ENCODE peak calls at places on chromosome 2, in ten cellular contexts. B, K, D, A, G, O, Y, L, P and T are unnamed samples.

GRCh38 chr2:238635637-238636036 is 208.9 kb downstream of the ASB1 start:
- DNase-seq in B (no peak), K (no peak), D (peak), A (peak), G (no peak), O (no peak), Y (no peak), L (peak), P (no peak), T (no peak)

GRCh38 chr2:228268756-228269155 is 87.3 kb upstream of the SPHKAP start:
- DNase-seq in B (peak), K (no peak), D (no peak), A (no peak), G (no peak), O (no peak), Y (no peak), L (no peak), P (no peak), T (no peak)

GRCh38 chr2:146820672-146821071 is 1024.2 kb upstream of the ACVR2A start:
- DNase-seq in B (no peak), K (no peak), D (peak), A (no peak), G (no peak), O (no peak), Y (peak), L (peak), P (no peak), T (peak)

GRCh38 chr2:220504890-220505564 is 877.6 kb downstream of the SLC4A3 start:
- DNase-seq in B (no peak), K (no peak), D (no peak), A (no peak), G (no peak), O (no peak), Y (peak), L (peak), P (no peak), T (peak)

GRCh38 chr2:158729873-158730620 is 65.1 kb upstream of the DAPL1 start:
- DNase-seq in B (no peak), K (no peak), D (no peak), A (no peak), G (peak), O (no peak), Y (no peak), L (no peak), P (no peak), T (no peak)

GRCh38 chr2:128424806-128425205 is 106.1 kb upstream of the HS6ST1 start:
- DNase-seq in B (no peak), K (no peak), D (no peak), A (no peak), G (no peak), O (no peak), Y (no peak), L (no peak), P (no peak), T (no peak)

GRCh38 chr2:51717318-51717717 is 685.4 kb upstream of the NRXN1 start:
- DNase-seq in B (no peak), K (no peak), D (peak), A (no peak), G (no peak), O (no peak), Y (peak), L (peak), P (no peak), T (peak)

GRCh38 chr2:58304843-58305242 is 63.7 kb upstream of the FANCL start:
- DNase-seq in B (no peak), K (no peak), D (no peak), A (no peak), G (no peak), O (no peak), Y (no peak), L (no peak), P (no peak), T (no peak)

GRCh38 chr2:45988879-45989278 is 308.3 kb upstream of the EPAS1 start:
- DNase-seq in B (no peak), K (no peak), D (no peak), A (no peak), G (no peak), O (no peak), Y (no peak), L (no peak), P (no peak), T (no peak)

GRCh38 chr2:210440206-210440605 is 36.4 kb downstream of the LANCL1 start:
- DNase-seq in B (peak), K (no peak), D (no peak), A (no peak), G (no peak), O (no peak), Y (no peak), L (no peak), P (no peak), T (no peak)